ENCODE peak calls at places on chromosomes 7 and 10, in five cellular contexts. P is tibial artery, D is heart right ventricle, R is AG04449, G is cardiac muscle cell. L is an unnamed sample.

GRCh38 chr10:26242752-26243151 is 26.2 kb downstream of the GAD2 start:
- DNase-seq in R (no peak), P (no peak), G (no peak), D (no peak), L (no peak)

GRCh38 chr7:120583835-120584586 is 273.9 kb downstream of the TSPAN12 start:
- DNase-seq in P (no peak), R (peak), D (no peak), G (peak), L (peak)

GRCh38 chr10:21458496-21458895 is 67.0 kb downstream of the SKIDA1 start:
- DNase-seq in D (no peak), G (no peak), P (no peak), R (no peak), L (peak)

GRCh38 chr7:108103566-108104298 is 26.4 kb downstream of the LAMB4 start:
- DNase-seq in R (no peak), G (peak), P (no peak), D (no peak), L (no peak)

GRCh38 chr10:17101910-17102266 is 27.7 kb downstream of the CUBN start:
- DNase-seq in D (no peak), G (no peak), P (no peak), R (no peak), L (no peak)

GRCh38 chr7:85324145-85324799 is 137.4 kb upstream of the SEMA3D start:
- DNase-seq in D (no peak), G (no peak), P (no peak), R (no peak), L (no peak)

GRCh38 chr10:44914891-44915290 is 3.8 kb downstream of the TMEM72 start:
- DNase-seq in P (no peak), R (no peak), G (no peak), D (no peak), L (no peak)

GRCh38 chr10:77404801-77405200 is 232.8 kb downstream of the KCNMA1 start:
- DNase-seq in R (no peak), P (no peak), D (no peak), G (no peak), L (no peak)

GRCh38 chr10:128642502-128642901 is 516.3 kb upstream of the MKI67 start:
- DNase-seq in G (no peak), D (no peak), P (no peak), R (no peak), L (no peak)

GRCh38 chr7:2820508-2820934 is 23.6 kb downstream of the GNA12 start:
- DNase-seq in G (peak), P (peak), R (peak), D (peak), L (peak)

GRCh38 chr7:101666751-101667150 is 37.7 kb upstream of the MYL10 start:
- DNase-seq in G (no peak), P (no peak), R (no peak), D (no peak), L (no peak)

GRCh38 chr7:140423501-140423900 is 19.6 kb downstream of the RAB19 start:
- DNase-seq in P (no peak), D (no peak), R (no peak), G (no peak), L (no peak)

GRCh38 chr10:84012831-84013458 is 126.4 kb upstream of the GHITM start:
- DNase-seq in G (no peak), D (no peak), P (no peak), R (no peak), L (no peak)

GRCh38 chr7:155804431-155804831 is 7.8 kb downstream of the SHH start:
- DNase-seq in D (no peak), G (no peak), R (no peak), P (no peak), L (no peak)

GRCh38 chr10:125054216-125054615 is 106.1 kb downstream of the CTBP2 start:
- DNase-seq in G (no peak), P (no peak), R (no peak), D (no peak), L (no peak)

GRCh38 chr7:29343379-29343778 is 148.8 kb downstream of the CHN2 start:
- DNase-seq in D (no peak), P (no peak), R (no peak), G (no peak), L (no peak)

GRCh38 chr7:75691793-75692543 is 46.8 kb downstream of the HIP1 start:
- DNase-seq in D (no peak), P (no peak), G (no peak), R (no peak), L (no peak)

GRCh38 chr10:123287594-123288247 is 133.5 kb downstream of the BUB3 start:
- DNase-seq in G (peak), R (no peak), D (no peak), P (no peak), L (no peak)

GRCh38 chr7:117872565-117873055 is 631 bp downstream of the CTTNBP2 start:
- DNase-seq in R (no peak), P (peak), D (peak), G (no peak), L (no peak)

GRCh38 chr10:122981066-122981464 is 864 bp downstream of the PSTK start:
- DNase-seq in R (peak), G (peak), D (no peak), P (no peak), L (peak)

GRCh38 chr10:19412531-19412930 is 363.9 kb downstream of the MALRD1 start:
- DNase-seq in R (no peak), G (peak), D (no peak), P (no peak), L (peak)

GRCh38 chr10:78777466-78778256 is 291.1 kb upstream of the ZMIZ1 start:
- DNase-seq in D (peak), G (peak), P (peak), R (no peak), L (peak)

GRCh38 chr7:42959549-42959948 is 27.4 kb downstream of the MRPL32 start:
- DNase-seq in G (no peak), R (no peak), D (no peak), P (no peak), L (no peak)

GRCh38 chr7:81769891-81770818 is at the start of gene HGF:
- DNase-seq in G (peak), P (peak), D (peak), R (no peak), L (peak)

GRCh38 chr7:102925962-102926825 is 13.4 kb downstream of the LRRC17 start:
- DNase-seq in R (no peak), G (no peak), D (no peak), P (no peak), L (no peak)

GRCh38 chr7:70432567-70433001 is 699.4 kb upstream of the GALNT17 start:
- DNase-seq in G (no peak), P (no peak), R (no peak), D (no peak), L (no peak)

GRCh38 chr10:123009105-123009805 is 449 bp downstream of the ACADSB start:
- DNase-seq in G (peak), D (peak), R (no peak), P (peak), L (no peak)

GRCh38 chr10:89469517-89469916 is 55.1 kb downstream of the IFIT5 start:
- DNase-seq in D (no peak), P (no peak), R (no peak), G (no peak), L (no peak)

GRCh38 chr7:42493436-42494198 is 256.6 kb upstream of the GLI3 start:
- DNase-seq in R (peak), D (peak), P (peak), G (peak), L (peak)

GRCh38 chr10:79463578-79464496 is 18.4 kb upstream of the ZCCHC24 start:
- DNase-seq in R (no peak), D (peak), G (peak), P (peak), L (peak)

GRCh38 chr7:3648276-3648675 is 347.2 kb downstream of the SDK1 start:
- DNase-seq in R (no peak), D (no peak), P (no peak), G (no peak), L (no peak)

GRCh38 chr10:128074589-128074988 is 51.6 kb downstream of the MKI67 start:
- DNase-seq in R (no peak), G (no peak), D (no peak), P (no peak), L (no peak)

GRCh38 chr10:31147220-31147608 is 115.5 kb upstream of the ZNF438 start:
- DNase-seq in P (no peak), D (no peak), G (peak), R (peak), L (peak)

GRCh38 chr7:31633894-31634494 is 53.0 kb upstream of the PPP1R17 start:
- DNase-seq in G (peak), P (peak), D (no peak), R (peak), L (peak)

GRCh38 chr7:2575733-2576350 is 17.1 kb downstream of the IQCE start:
- DNase-seq in P (no peak), D (no peak), R (no peak), G (peak), L (no peak)

GRCh38 chr7:64793106-64793755 is 997 bp upstream of the ZNF138 start:
- DNase-seq in D (no peak), P (no peak), G (no peak), R (no peak), L (no peak)

GRCh38 chr10:132302421-132302820 is 5.3 kb downstream of the STK32C start:
- DNase-seq in G (no peak), R (no peak), D (no peak), P (no peak), L (no peak)
- H3K4me3 ChIP-seq in G (no peak), R (no peak), D (no peak), P (no peak), L (no peak)

GRCh38 chr7:127654404-127655392 is 2.7 kb downstream of the SND1 start:
- DNase-seq in D (no peak), G (peak), P (no peak), R (no peak), L (no peak)

GRCh38 chr7:127651556-127652332 is at the start of gene SND1:
- DNase-seq in G (peak), P (peak), D (peak), R (peak), L (peak)

GRCh38 chr7:127655720-127656119 is 3.7 kb downstream of the SND1 start:
- DNase-seq in P (no peak), D (no peak), G (no peak), R (no peak), L (no peak)

GRCh38 chr7:127652333-127653248 is 597 bp downstream of the SND1 start:
- DNase-seq in D (no peak), P (no peak), G (peak), R (no peak), L (no peak)

GRCh38 chr7:127653396-127653795 is 1.4 kb downstream of the SND1 start:
- DNase-seq in G (no peak), R (no peak), D (no peak), P (no peak), L (no peak)
- H3K4me3 ChIP-seq in G (peak), R (peak), D (no peak), P (peak), L (peak)

DNA sequence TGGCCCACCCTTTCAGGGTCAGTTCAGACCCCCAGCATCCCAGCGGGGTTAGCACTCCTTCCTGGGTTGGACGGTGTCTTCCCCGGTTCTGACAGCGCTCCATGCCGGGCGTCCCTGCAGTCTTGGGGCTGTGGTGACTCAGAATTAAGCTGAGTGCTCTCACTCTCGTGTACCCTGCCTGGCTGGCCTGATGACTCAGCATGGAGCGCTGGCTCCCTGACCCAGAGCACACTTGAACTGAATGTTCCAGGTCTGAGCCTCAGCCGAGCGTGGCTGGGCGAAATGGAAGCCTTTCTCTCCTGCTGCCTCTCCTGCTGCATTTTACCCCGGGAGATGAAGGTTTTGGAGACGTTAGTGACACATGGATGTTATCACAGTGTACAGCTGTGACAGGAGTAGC is 7.1 kb downstream of the BAG3 start:
- DNase-seq in R (peak), G (peak), D (peak), P (peak), L (peak)
- H3K4me3 ChIP-seq in R (peak), G (no peak), D (no peak), P (no peak), L (peak)

DNA sequence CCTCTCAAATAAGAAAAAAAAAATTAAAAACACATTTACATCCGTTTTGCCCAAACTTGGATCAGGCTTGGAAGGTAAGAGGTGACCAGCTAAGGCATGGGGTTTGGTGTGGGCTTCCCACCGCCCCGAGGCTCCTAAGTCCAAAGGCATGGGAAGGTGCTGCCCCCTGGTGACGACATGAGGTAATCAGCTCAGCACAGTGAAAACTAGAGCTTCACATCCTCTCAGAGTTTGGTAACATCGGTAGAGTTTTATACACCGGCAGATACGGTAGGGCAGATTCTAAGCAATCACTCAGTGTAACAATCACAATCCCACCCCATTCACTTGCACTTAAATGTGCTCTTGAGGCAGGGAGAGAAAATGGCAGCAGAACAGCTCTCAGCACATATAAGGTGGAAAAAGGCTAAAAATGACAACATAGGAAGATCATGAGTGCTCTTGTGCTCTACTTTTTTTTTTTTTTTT is 266.6 kb downstream of the ELMO1 start:
- DNase-seq in D (peak), P (peak), R (no peak), G (peak), L (peak)
- H3K4me3 ChIP-seq in D (no peak), P (no peak), R (no peak), G (no peak), L (no peak)

GRCh38 chr7:104328308-104328969 is at the start of gene LHFPL3:
- DNase-seq in D (no peak), P (no peak), G (peak), R (no peak), L (no peak)

GRCh38 chr7:104327963-104328307 is 468 bp upstream of the LHFPL3 start:
- DNase-seq in D (no peak), R (no peak), P (no peak), G (no peak), L (no peak)

GRCh38 chr7:104327534-104327933 is 869 bp upstream of the LHFPL3 start:
- DNase-seq in P (no peak), D (no peak), R (no peak), G (no peak), L (no peak)

DNA sequence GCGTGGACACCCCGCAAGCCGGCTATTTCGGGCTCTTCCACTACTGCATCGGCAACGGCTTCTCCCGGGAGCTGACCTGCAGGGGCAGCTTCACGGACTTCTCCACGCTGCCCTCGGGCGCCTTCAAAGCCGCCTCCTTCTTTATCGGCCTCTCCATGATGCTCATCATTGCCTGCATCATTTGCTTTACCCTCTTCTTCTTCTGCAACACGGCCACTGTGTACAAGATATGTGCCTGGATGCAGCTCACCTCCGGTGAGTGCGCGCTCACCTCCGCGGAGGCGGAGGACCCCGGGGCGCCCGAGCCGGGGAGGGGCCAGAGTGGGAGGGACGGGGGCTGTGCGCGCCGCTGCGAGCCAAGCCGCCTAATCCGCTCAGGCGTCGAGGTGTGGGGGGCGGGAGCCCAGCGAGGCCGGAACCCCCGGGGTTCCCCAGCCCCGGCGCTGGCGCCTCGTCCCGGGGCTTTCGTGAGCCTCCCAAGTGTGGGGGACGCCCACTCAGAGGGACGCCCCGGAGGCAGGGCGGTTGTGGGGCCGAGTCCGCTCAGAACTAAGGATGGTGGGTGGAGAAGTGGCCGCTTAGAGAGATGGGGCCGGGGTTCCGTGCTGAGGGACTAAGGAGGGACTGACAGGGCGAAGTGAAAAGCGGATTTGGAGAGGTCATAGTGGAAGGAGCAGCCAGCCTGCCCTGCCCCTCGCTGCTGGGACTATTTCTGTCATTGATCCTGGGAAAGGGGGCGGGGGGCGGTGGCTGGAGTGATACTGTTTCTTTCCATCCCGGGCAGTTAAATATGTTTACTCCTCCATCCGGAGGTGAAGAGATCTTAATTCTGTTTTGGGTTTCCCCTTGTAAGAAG is 795 bp downstream of the LHFPL3 start:
- DNase-seq in G (peak), P (no peak), R (no peak), D (no peak), L (no peak)
- H3K4me3 ChIP-seq in G (peak), P (peak), R (peak), D (peak), L (peak)

GRCh38 chr7:72437610-72438009 is 25.5 kb upstream of the CALN1 start:
- DNase-seq in G (no peak), P (no peak), D (no peak), R (no peak), L (no peak)
- H3K4me3 ChIP-seq in G (no peak), P (no peak), D (no peak), R (no peak), L (no peak)

DNA sequence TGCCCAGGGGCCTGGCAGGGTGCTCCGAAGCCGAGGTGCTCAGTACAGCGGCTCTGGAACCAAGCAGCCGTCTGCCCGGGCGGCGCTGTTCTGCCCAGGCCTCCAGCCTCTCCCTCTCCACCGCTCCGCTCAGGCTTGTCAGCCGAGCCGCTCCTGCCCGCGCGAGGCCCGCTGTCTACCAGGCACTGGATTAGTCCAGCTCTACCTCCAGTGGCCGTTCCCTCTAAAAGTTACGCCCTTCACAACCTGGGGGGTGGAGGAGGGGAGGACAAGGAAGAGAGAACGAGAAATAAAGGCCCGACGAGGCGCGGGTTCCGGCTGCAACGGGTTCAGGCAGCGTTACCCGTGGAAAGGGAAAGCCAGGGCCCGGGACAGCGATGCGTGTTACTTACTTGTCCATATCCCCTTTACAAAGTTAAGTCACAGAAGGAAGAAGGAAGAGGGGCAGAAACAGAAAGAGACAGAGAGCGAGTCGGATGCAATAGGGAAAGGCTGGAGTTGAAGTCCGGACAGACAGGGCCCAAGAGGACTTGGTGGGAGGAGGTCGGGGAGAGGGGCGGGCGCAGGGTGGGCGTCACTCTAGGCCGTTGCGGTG is 2.9 kb downstream of the SP8 start:
- DNase-seq in R (no peak), P (no peak), D (peak), G (no peak), L (no peak)
- H3K4me3 ChIP-seq in R (no peak), P (peak), D (peak), G (peak), L (no peak)

GRCh38 chr10:35585356-35585755 is 19.8 kb upstream of the GJD4 start:
- DNase-seq in G (no peak), P (no peak), R (no peak), D (no peak), L (no peak)
- H3K4me3 ChIP-seq in G (no peak), P (no peak), R (no peak), D (no peak), L (no peak)

DNA sequence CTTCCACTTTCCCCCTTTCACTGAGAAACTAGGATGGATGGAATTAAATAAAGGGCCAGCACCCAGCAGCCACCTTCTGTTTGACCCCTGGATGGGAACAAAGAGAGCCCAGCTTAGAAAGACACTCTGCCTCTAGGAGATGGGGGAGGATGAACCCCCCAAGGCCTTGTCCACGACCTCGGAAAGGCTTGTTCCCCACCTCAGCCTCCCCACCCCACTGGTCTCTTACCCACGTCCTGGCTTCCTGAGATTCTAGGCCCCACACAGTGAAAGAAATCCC is 9.7 kb downstream of the ITPRIP start:
- DNase-seq in G (no peak), R (no peak), P (no peak), D (no peak), L (no peak)
- H3K4me3 ChIP-seq in G (no peak), R (peak), P (peak), D (peak), L (peak)

GRCh38 chr7:134660242-134660785 is 13.7 kb downstream of the BPGM start:
- DNase-seq in G (peak), D (no peak), R (no peak), P (no peak), L (no peak)
- H3K4me3 ChIP-seq in G (no peak), D (no peak), R (peak), P (no peak), L (no peak)